ENCODE peak calls at places on chromosomes 3 and 15, in six cellular contexts. P is H1, Z is HCT116, O is SK-N-SH, N is K562, Y is HepG2. U is an unnamed sample.

GRCh38 chr15:99703603-99704443 is 29.4 kb downstream of the LYSMD4 start:
- DNase-seq in P (no peak), Z (peak; percentile 61), O (no peak), N (peak; percentile 39), Y (peak; percentile 62), U (no peak)

GRCh38 chr15:39629376-39629775 is 48.5 kb downstream of the THBS1 start:
- DNase-seq in P (no peak), Z (no peak), O (no peak), N (no peak), Y (no peak), U (no peak)

GRCh38 chr3:123344175-123344908 is 104.5 kb downstream of the ADCY5 start:
- DNase-seq in P (no peak), Z (no peak), O (no peak), N (no peak), Y (no peak), U (no peak)

GRCh38 chr3:158711886-158712285 is 20.4 kb downstream of the RARRES1 start:
- DNase-seq in P (no peak), Z (no peak), O (no peak), N (no peak), Y (no peak), U (no peak)

GRCh38 chr3:33908209-33908851 is 109.9 kb downstream of the PDCD6IP start:
- DNase-seq in P (no peak), Z (no peak), O (no peak), N (no peak), Y (no peak), U (no peak)

GRCh38 chr15:79329186-79329611 is 18.3 kb downstream of the TMED3 start:
- DNase-seq in P (no peak), Z (no peak), O (no peak), N (no peak), Y (peak; percentile 37), U (peak; percentile 77)

GRCh38 chr3:136734382-136735070 is 17.7 kb downstream of the STAG1 start:
- DNase-seq in P (no peak), Z (no peak), O (peak; percentile 24), N (no peak), Y (peak; percentile 59), U (no peak)

GRCh38 chr15:94229591-94230365 is 1.6 kb upstream of the MCTP2 start:
- DNase-seq in P (no peak), Z (no peak), O (no peak), N (no peak), Y (no peak), U (no peak)

GRCh38 chr15:76994001-76994400 is 925 bp upstream of the PSTPIP1 start:
- DNase-seq in P (no peak), Z (no peak), O (peak; percentile 14), N (no peak), Y (no peak), U (no peak)

GRCh38 chr15:77033729-77034619 is 36.9 kb downstream of the TSPAN3 start:
- DNase-seq in P (no peak), Z (no peak), O (peak; percentile 22), N (no peak), Y (no peak), U (no peak)

GRCh38 chr15:61983087-61983486 is 77.2 kb downstream of the VPS13C start:
- DNase-seq in P (no peak), Z (no peak), O (no peak), N (no peak), Y (no peak), U (no peak)

GRCh38 chr3:42192334-42193200 is 73.4 kb downstream of the CCK start:
- DNase-seq in P (no peak), Z (no peak), O (no peak), N (no peak), Y (no peak), U (no peak)

GRCh38 chr3:138072816-138073215 is 42.6 kb downstream of the DZIP1L start:
- DNase-seq in P (no peak), Z (no peak), O (no peak), N (no peak), Y (no peak), U (no peak)

GRCh38 chr15:61393949-61394348 is 164.8 kb upstream of the RORA start:
- DNase-seq in P (no peak), Z (no peak), O (no peak), N (no peak), Y (no peak), U (no peak)

GRCh38 chr3:125436921-125437320 is 61.8 kb upstream of the ZNF148 start:
- DNase-seq in P (no peak), Z (no peak), O (no peak), N (no peak), Y (no peak), U (no peak)

GRCh38 chr3:12584091-12584490 is 27.2 kb downstream of the MKRN2 start:
- DNase-seq in P (no peak), Z (no peak), O (no peak), N (no peak), Y (no peak), U (no peak)

GRCh38 chr15:58139631-58140522 is 1.7 kb downstream of the AQP9 start:
- DNase-seq in P (no peak), Z (no peak), O (no peak), N (no peak), Y (no peak), U (no peak)

GRCh38 chr15:100929641-100930042 is 10.5 kb downstream of the LRRK1 start:
- DNase-seq in P (no peak), Z (no peak), O (no peak), N (no peak), Y (no peak), U (no peak)

GRCh38 chr3:195467641-195468390 is 25.0 kb upstream of the ACAP2 start:
- DNase-seq in P (no peak), Z (no peak), O (no peak), N (no peak), Y (no peak), U (no peak)

GRCh38 chr15:78047631-78048409 is 29.7 kb downstream of the TBC1D2B start:
- DNase-seq in P (no peak), Z (no peak), O (no peak), N (no peak), Y (no peak), U (no peak)

GRCh38 chr3:100384735-100385134 is 16.2 kb downstream of the TOMM70 start:
- DNase-seq in P (no peak), Z (no peak), O (no peak), N (no peak), Y (no peak), U (no peak)

GRCh38 chr3:72663429-72663828 is 184.8 kb downstream of the SHQ1 start:
- DNase-seq in P (no peak), Z (no peak), O (no peak), N (no peak), Y (peak; percentile 30), U (no peak)

GRCh38 chr15:89690276-89691218 is at the start of the genes PEX11A and WDR93:
- DNase-seq in P (peak; percentile 49), Z (peak; percentile 59), O (peak; percentile 88), N (no peak), Y (peak; percentile 75), U (peak; percentile 88)

DNA sequence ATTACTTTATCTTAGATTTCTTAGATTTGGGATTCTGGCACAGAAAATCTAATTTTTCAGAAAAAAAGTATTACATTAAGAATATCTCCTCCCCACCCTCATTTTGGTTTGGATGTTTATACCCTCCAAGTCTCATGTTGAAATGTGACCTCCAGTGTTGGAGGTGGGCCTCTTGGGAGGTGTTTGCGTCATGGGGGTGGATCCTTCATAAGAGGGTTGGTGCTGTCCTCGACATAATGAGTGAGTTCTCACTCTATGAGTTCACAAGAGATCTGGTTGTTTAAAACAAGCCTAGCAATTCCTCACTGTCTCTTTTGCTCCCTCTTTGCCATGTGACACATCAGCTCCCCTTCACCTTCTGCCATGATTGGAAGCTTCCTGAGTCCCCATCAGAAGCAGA is 45.6 kb upstream of the WWTR1 start:
- DNase-seq in P (no peak), Z (no peak), O (no peak), N (no peak), Y (no peak), U (no peak)
- TF ChIP-seq JUND in P (no peak), Z (no peak), O (no peak), N (no peak), Y (no peak), U (no peak)

DNA sequence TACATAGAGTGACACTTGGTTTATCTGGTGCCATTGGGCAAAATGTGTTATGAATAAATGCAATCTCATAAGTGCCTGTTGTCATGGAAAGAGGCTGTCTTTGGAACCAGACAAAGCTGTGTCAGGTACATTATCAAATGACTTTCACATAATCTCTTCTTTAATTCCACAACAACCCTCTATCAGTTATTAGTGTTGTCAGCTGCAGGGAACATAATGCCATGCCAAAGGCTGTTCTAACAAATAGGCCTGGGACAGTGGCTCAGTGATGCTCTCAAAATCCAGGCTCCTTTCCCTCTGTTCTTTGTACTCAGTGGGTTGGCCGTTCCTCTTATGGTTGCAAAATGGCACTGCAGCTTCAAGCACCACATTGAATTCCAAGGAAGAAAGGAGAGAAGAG is 91.8 kb downstream of the ADAMTSL3 start:
- DNase-seq in P (no peak), Z (no peak), O (no peak), N (no peak), Y (no peak), U (no peak)
- TF ChIP-seq JUND in P (no peak), Z (no peak), O (no peak), N (no peak), Y (no peak), U (no peak)

DNA sequence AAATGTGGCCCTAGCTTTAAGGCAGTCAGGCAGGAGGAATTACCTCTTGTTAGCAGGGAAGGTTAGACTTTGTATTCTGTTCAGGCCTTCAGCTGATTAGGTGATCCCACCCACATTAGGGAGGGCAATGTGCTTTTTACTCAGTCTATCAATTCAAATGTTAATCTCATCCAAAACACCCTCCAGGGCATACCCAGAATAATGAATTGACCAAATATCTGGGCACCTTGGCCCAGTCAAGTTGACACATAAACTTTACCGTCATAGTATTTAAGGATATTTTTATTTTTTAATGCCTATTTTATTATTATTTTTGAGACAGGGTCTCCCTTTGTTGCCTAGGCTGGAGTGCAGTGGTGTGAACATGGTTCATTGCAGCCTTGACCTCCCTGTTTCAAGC is 146.1 kb downstream of the PTPRG start:
- DNase-seq in P (no peak), Z (no peak), O (no peak), N (no peak), Y (no peak), U (no peak)
- TF ChIP-seq JUND in P (no peak), Z (no peak), O (no peak), N (no peak), Y (no peak), U (no peak)

GRCh38 chr3:10368512-10368911 is 47.6 kb upstream of the SEC13 start:
- DNase-seq in P (no peak), Z (no peak), O (no peak), N (no peak), Y (no peak), U (no peak)

GRCh38 chr3:10367466-10367865 is 46.6 kb upstream of the SEC13 start:
- DNase-seq in P (no peak), Z (no peak), O (no peak), N (no peak), Y (no peak), U (no peak)

GRCh38 chr3:10371167-10371566 is 50.3 kb upstream of the SEC13 start:
- DNase-seq in P (no peak), Z (no peak), O (no peak), N (no peak), Y (no peak), U (no peak)

GRCh38 chr3:10371789-10372188 is 50.9 kb upstream of the SEC13 start:
- DNase-seq in P (no peak), Z (no peak), O (no peak), N (no peak), Y (no peak), U (no peak)

DNA sequence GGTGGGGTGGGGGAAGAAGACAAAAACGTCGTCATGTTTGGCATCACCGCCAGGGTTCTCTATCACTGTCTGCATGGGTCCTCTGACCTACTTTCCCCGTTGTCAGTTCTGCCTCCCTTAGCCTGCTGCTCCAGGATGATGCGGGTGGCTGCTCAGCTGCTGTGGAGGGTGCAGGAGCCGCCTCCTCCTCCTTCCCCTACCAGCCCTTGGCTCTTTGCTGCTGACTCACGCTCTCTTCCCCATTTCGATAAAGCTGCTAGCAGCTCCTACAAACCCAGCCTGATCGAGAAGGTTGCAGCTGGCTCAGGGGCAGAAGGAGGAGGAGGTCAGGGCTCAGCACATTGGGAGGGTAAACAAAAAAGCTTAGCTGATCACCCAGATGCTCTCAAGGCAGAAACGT is 49.5 kb upstream of the SEC13 start:
- DNase-seq in P (no peak), Z (no peak), O (peak; percentile 46), N (peak; percentile 61), Y (no peak), U (no peak)
- TF ChIP-seq JUND in P (no peak), Z (no peak), O (no peak), N (peak; percentile 63), Y (no peak), U (no peak)

U was measured in T47D.